ENCODE peak calls at places on chromosomes 4 and X, in eight cellular contexts. Q is H1, H is K562, L is A549, E is body of pancreas, C is sigmoid colon, G is tibial nerve, R is heart left ventricle. Z is an unnamed sample. For H3K4me1, the result is how much of the 10 kb centered on the place peaks cover.

GRCh38 chrX:20350598-20350997 is 83.9 kb upstream of the RPS6KA3 start:
- DNase-seq in Q (no peak), H (no peak), L (no peak), E (no peak), C (no peak), G (no peak), R (no peak), Z (no peak)

GRCh38 chr4:108142870-108143269 is 25.9 kb downstream of the LEF1 start:
- DNase-seq in Q (no peak), H (no peak), L (no peak), E (no peak), C (no peak), G (no peak), R (no peak), Z (no peak)

GRCh38 chr4:54082168-54082567 is 17.8 kb upstream of the CHIC2 start:
- DNase-seq in Q (no peak), H (no peak), L (peak), E (peak), C (no peak), G (no peak), R (no peak), Z (no peak)

GRCh38 chr4:17690898-17691297 is 76.5 kb downstream of the MED28 start:
- DNase-seq in Q (no peak), H (no peak), L (no peak), E (no peak), C (no peak), G (no peak), R (no peak), Z (no peak)

GRCh38 chrX:134932528-134933217 is 58.1 kb upstream of the SMIM10 start:
- DNase-seq in Q (no peak), H (no peak), L (no peak), E (no peak), C (no peak), G (no peak), R (no peak), Z (no peak)

GRCh38 chr4:101346312-101346561 is 1.1 kb downstream of the PPP3CA start:
- DNase-seq in Q (no peak), H (no peak), L (no peak), E (no peak), C (no peak), G (no peak), R (no peak), Z (peak)

GRCh38 chrX:22090181-22090580 is 58.1 kb downstream of the PHEX start:
- DNase-seq in Q (no peak), H (no peak), L (no peak), E (no peak), C (no peak), G (no peak), R (no peak), Z (no peak)

GRCh38 chrX:55593296-55593695 is 29.9 kb upstream of the FOXR2 start:
- DNase-seq in Q (no peak), H (no peak), L (no peak), E (no peak), C (no peak), G (no peak), R (no peak), Z (no peak)

GRCh38 chr4:41882622-41883347 is 52.4 kb upstream of the TMEM33 start:
- DNase-seq in Q (peak), H (peak), L (peak), E (no peak), C (no peak), G (no peak), R (peak), Z (no peak)

GRCh38 chrX:109830704-109831206 is 97.7 kb upstream of the ACSL4 start:
- DNase-seq in Q (no peak), H (no peak), L (no peak), E (no peak), C (no peak), G (no peak), R (no peak), Z (no peak)

GRCh38 chrX:154486396-154487207 is at the start of gene UBL4A:
- DNase-seq in Q (peak), H (peak), L (peak), E (peak), C (peak), G (no peak), R (peak), Z (no peak)

GRCh38 chr4:13984996-13985780 is 357.7 kb upstream of the BOD1L1 start:
- DNase-seq in Q (no peak), H (no peak), L (no peak), E (no peak), C (no peak), G (no peak), R (no peak), Z (no peak)

GRCh38 chrX:155632424-155633100 is 19.8 kb upstream of the TMLHE start:
- DNase-seq in Q (no peak), H (no peak), L (no peak), E (no peak), C (no peak), G (no peak), R (no peak), Z (no peak)

GRCh38 chrX:34300871-34301270 is 168.8 kb upstream of the FAM47A start:
- DNase-seq in Q (no peak), H (peak), L (no peak), E (peak), C (no peak), G (no peak), R (no peak), Z (no peak)

GRCh38 chr4:1809754-1810502 is 16.8 kb downstream of the FGFR3 start:
- DNase-seq in Q (peak), H (peak), L (peak), E (peak), C (peak), G (no peak), R (peak), Z (peak)

GRCh38 chr4:47662975-47663374 is 174.9 kb downstream of the CORIN start:
- DNase-seq in Q (no peak), H (peak), L (no peak), E (no peak), C (no peak), G (no peak), R (no peak), Z (no peak)

GRCh38 chrX:30875957-30876356 is 13.1 kb downstream of the TAB3 start:
- DNase-seq in Q (no peak), H (no peak), L (no peak), E (no peak), C (no peak), G (no peak), R (no peak), Z (no peak)

GRCh38 chr4:3291969-3292570 is 751 bp upstream of the RGS12 start:
- DNase-seq in Q (peak), H (peak), L (peak), E (peak), C (peak), G (no peak), R (peak), Z (peak)

GRCh38 chrX:72050011-72050410 is 81.7 kb downstream of the RTL5 start:
- DNase-seq in Q (no peak), H (no peak), L (no peak), E (no peak), C (no peak), G (no peak), R (no peak), Z (no peak)

GRCh38 chr4:111813565-111814140 is 331.6 kb upstream of the FAM241A start:
- DNase-seq in Q (no peak), H (no peak), L (no peak), E (no peak), C (no peak), G (no peak), R (no peak), Z (no peak)

GRCh38 chr4:16250665-16251365 is 24.5 kb upstream of the TAPT1 start:
- DNase-seq in Q (no peak), H (no peak), L (peak), E (no peak), C (no peak), G (no peak), R (no peak), Z (peak)

GRCh38 chr4:121823505-121824170 is at the start of gene CCNA2:
- DNase-seq in Q (peak), H (peak), L (peak), E (peak), C (peak), G (peak), R (peak), Z (peak)
- TF ChIP-seq POLR2A in Q (peak), H (peak), L (no peak), E (peak), C (no peak), G (no peak), R (peak), Z (peak)

GRCh38 chr4:140152015-140152703 is 1.8 kb downstream of the MAML3 start:
- DNase-seq in Q (peak), H (peak), L (peak), E (peak), C (peak), G (peak), R (peak), Z (peak)
- H3K4me1 ChIP-seq in Q (under half), H (under half), L (under half), E (under half), C (under half), G (under half), R (under half), Z (under half)

GRCh38 chr4:84855774-84856173 is 110.7 kb downstream of the WDFY3 start:
- DNase-seq in Q (no peak), H (no peak), L (no peak), E (peak), C (no peak), G (no peak), R (no peak), Z (no peak)
- H3K4me3 ChIP-seq in Q (no peak), H (no peak), L (no peak), E (no peak), C (no peak), G (no peak), R (no peak), Z (no peak)

GRCh38 chr4:184774152-184774551 is 40.3 kb upstream of the CENPU start:
- DNase-seq in Q (no peak), H (no peak), L (no peak), E (no peak), C (no peak), G (no peak), R (no peak), Z (no peak)

GRCh38 chr4:184776821-184777220 is 42.9 kb upstream of the CENPU start:
- DNase-seq in Q (no peak), H (no peak), L (no peak), E (no peak), C (no peak), G (no peak), R (no peak), Z (no peak)

GRCh38 chr4:184775854-184776555 is 42.1 kb upstream of the CENPU start:
- DNase-seq in Q (no peak), H (no peak), L (no peak), E (no peak), C (no peak), G (no peak), R (no peak), Z (peak)

GRCh38 chr4:184782731-184783472 is 42.9 kb downstream of the ACSL1 start:
- DNase-seq in Q (no peak), H (no peak), L (no peak), E (no peak), C (no peak), G (no peak), R (no peak), Z (no peak)

GRCh38 chr4:184778325-184778724 is 44.4 kb upstream of the CENPU start:
- DNase-seq in Q (no peak), H (no peak), L (no peak), E (no peak), C (no peak), G (no peak), R (no peak), Z (no peak)
- TF ChIP-seq POLR2A in Q (no peak), H (no peak), L (no peak), E (no peak), C (no peak), G (no peak), R (no peak), Z (no peak)

DNA sequence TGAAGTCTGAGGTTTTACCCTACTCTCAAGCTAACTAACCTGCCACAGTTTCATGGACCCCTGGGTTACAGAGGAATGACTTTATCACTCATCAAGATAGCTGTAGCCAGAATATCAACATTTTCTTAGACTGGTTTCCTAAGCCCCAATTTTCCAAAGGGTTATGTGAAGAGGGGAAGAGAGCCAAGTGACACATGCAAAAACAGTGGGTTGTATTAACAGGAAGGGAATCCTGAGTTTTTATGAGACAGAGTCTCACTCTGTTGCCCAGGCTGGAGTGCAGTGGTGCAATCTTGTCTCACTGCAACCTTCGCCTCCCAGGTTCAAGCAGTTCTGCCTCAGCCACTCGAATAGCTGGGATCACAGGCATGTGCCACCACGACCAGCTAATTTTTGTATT is 5.4 kb downstream of the AFF1 start:
- DNase-seq in Q (no peak), H (no peak), L (no peak), E (no peak), C (no peak), G (no peak), R (no peak), Z (no peak)
- H3K4me1 ChIP-seq in Q (under half), H (under half), L (half or more), E (half or more), C (under half), G (under half), R (under half), Z (under half)

GRCh38 chr4:104752337-104752736 is 257.6 kb upstream of the CXXC4 start:
- DNase-seq in Q (no peak), H (no peak), L (no peak), E (no peak), C (no peak), G (no peak), R (no peak), Z (no peak)
- H3K4me3 ChIP-seq in Q (no peak), H (no peak), L (no peak), E (no peak), C (no peak), G (no peak), R (no peak), Z (no peak)